ENCODE peak calls at places on chromosomes 3 and 15, in nine cellular contexts. Z is adrenal gland, G is SK-N-SH, B is A549, U is BE2C, H is PC-3, L is IMR-90, Q is H9, Y is cardiac muscle cell. I is an unnamed sample.

GRCh38 chr3:157088133-157088488 is 71.8 kb downstream of the CCNL1 start:
- DNase-seq in Z (no peak), B (no peak), Y (peak; percentile 40), L (no peak), H (peak; percentile 23), G (no peak), Q (no peak), U (no peak), I (no peak)

GRCh38 chr15:68789921-68790575 is 30.6 kb downstream of the ANP32A start:
- DNase-seq in Y (peak; percentile 58), B (no peak), H (no peak), L (peak; percentile 58), U (peak; percentile 54), Z (no peak), G (peak; percentile 46), Q (peak; percentile 75), I (no peak)

GRCh38 chr15:43238691-43239131 is 17.9 kb upstream of the EPB42 start:
- DNase-seq in G (no peak), U (no peak), B (no peak), Z (no peak), Q (no peak), H (no peak), Y (no peak), L (no peak), I (no peak)

GRCh38 chr15:99124641-99125040 is 19.8 kb downstream of the SYNM start:
- DNase-seq in G (no peak), Y (no peak), Q (no peak), L (no peak), Z (no peak), U (no peak), H (no peak), B (no peak), I (no peak)

GRCh38 chr3:152176241-152176640 is 92.5 kb upstream of the MBNL1 start:
- DNase-seq in H (no peak), L (peak; percentile 31), G (no peak), Y (peak; percentile 53), Z (no peak), U (no peak), Q (no peak), B (no peak), I (no peak)

GRCh38 chr15:95843241-95843851 is 487.2 kb upstream of the NR2F2 start:
- DNase-seq in U (no peak), H (no peak), G (no peak), B (no peak), Z (no peak), Q (no peak), Y (peak; percentile 61), L (no peak), I (no peak)

GRCh38 chr15:77819841-77820728 is 187.4 kb upstream of the LINGO1 start:
- DNase-seq in B (peak; percentile 70), H (peak; percentile 9), L (no peak), Y (peak; percentile 16), G (peak; percentile 81), Q (peak; percentile 77), U (peak; percentile 81), Z (peak; percentile 16), I (no peak)

GRCh38 chr15:43771816-43772215 is 5.0 kb downstream of the ELL3 start:
- DNase-seq in Z (no peak), Q (no peak), B (no peak), Y (no peak), U (no peak), G (no peak), L (no peak), H (no peak), I (no peak)

GRCh38 chr15:51739056-51739455 is 1.6 kb upstream of the LYSMD2 start:
- DNase-seq in G (no peak), Z (no peak), L (no peak), H (no peak), Q (no peak), B (no peak), U (no peak), Y (no peak), I (no peak)

GRCh38 chr3:10933958-10934481 is 58.5 kb upstream of the SLC6A1 start:
- DNase-seq in Q (peak; percentile 51), Z (no peak), Y (peak; percentile 64), B (peak; percentile 33), G (no peak), H (peak; percentile 85), U (no peak), L (peak; percentile 45), I (no peak)

GRCh38 chr3:33954956-33955355 is 156.5 kb downstream of the PDCD6IP start:
- DNase-seq in Q (peak; percentile 37), Y (peak; percentile 11), U (no peak), H (no peak), Z (no peak), G (no peak), B (peak; percentile 16), L (no peak), I (no peak)

GRCh38 chr3:134348524-134348923 is 25.7 kb downstream of the AMOTL2 start:
- DNase-seq in G (no peak), Y (no peak), L (peak; percentile 80), H (peak; percentile 84), U (no peak), Q (no peak), B (no peak), Z (peak; percentile 77), I (peak; percentile 62)

GRCh38 chr3:192063570-192063969 is 602.6 kb downstream of the PYDC2 start:
- DNase-seq in G (peak; percentile 1), Q (peak; percentile 66), L (peak; percentile 27), U (peak; percentile 16), B (no peak), H (no peak), Y (peak; percentile 3), Z (no peak), I (no peak)

GRCh38 chr3:54870423-54870822 is 57.4 kb downstream of the LRTM1 start:
- DNase-seq in Q (no peak), B (peak; percentile 47), L (peak; percentile 97), U (no peak), H (peak; percentile 85), Z (peak; percentile 37), Y (peak; percentile 93), G (peak; percentile 55), I (no peak)

GRCh38 chr3:71397046-71397445 is 186.5 kb downstream of the FOXP1 start:
- DNase-seq in B (peak; percentile 33), L (peak; percentile 30), Z (peak; percentile 20), U (peak; percentile 32), Y (peak; percentile 58), G (peak; percentile 36), H (peak; percentile 65), Q (no peak), I (no peak)
- TF ChIP-seq CTCF in B (peak; percentile 19), L (peak; percentile 43), Z (peak; percentile 58), U (peak; percentile 61), Y (peak; percentile 59), G (peak; percentile 59), H (peak; percentile 56), Q (peak; percentile 63), I (peak; percentile 55)

DNA sequence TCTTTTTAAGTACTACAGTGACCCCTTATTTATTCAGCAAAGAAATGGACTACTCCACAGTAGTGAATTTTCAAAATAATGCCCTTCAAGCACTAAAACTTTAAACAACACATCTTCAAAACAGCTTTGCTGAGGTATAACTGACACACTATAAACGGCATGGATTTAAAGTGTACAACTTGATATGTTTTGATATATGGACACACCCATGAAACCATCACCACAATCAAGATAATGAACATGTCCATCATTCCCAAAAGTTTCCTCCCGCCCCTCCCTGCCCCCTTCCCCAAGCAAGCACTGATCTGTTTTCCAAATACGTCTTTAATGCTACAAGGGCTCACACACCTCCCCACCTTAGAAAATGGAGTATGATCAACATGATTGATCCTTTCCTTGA is 1.6 kb upstream of the FURIN start:
- DNase-seq in U (no peak), L (no peak), Z (no peak), G (no peak), Q (no peak), B (no peak), H (no peak), Y (no peak), I (no peak)
- H3K4me1 ChIP-seq in U (no peaks in the 10 kb centered on the region), L (peaks cover 13% of the 10 kb centered on the region), Z (peaks cover 8% of the 10 kb centered on the region), G (peaks cover 10% of the 10 kb centered on the region), Q (peaks cover 3% of the 10 kb centered on the region), B (peaks cover 73% of the 10 kb centered on the region), H (peaks cover 62% of the 10 kb centered on the region), Y (peaks cover 19% of the 10 kb centered on the region), I (peaks cover 21% of the 10 kb centered on the region)

DNA sequence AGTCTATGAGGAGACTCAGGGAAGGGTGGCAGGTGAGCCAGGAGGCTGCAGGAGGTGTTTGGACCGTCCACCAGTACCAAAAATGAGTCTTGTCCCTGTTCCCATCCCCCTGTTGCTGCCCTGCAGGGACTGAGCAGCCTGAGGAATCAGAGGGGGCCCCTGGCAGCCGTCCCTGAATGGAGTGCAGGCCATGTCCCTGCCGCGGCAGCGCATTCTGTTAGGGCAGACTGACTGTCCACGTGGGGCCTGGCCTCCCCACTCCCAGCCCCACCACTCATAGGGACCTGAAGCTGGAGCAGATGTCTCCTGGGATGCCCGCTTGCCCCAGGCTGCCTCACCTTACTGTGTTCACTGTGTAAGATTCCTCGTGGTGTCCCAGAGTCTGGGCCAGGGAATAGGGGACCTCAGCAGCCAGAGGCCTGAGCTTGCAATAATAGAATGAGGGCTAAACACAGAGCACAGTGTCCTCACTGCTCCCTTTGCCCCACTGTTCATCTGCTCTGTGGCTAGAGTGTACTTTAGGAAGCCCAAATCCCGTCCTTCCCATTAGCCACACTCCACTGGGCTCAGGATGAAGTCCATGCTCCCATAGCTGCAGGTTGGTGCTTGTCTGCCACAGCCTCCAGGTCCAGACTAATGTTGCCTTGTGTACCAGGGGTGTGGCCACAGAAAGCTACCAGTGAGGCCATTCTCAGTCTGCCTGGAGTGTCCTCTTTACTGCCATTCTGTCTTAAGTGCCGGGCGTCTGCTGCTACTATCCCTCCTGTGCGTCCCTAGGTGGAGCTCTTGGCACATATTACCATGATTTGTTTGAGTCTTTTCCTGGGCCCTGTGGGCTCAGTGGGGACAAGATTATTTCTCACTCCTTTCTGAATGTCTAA is 63.2 kb downstream of the HCN4 start:
- DNase-seq in H (peak; percentile 74), Z (peak; percentile 25), U (peak; percentile 69), Q (peak; percentile 74), Y (peak; percentile 86), G (peak; percentile 79), B (peak; percentile 86), L (peak; percentile 65), I (no peak)
- TF ChIP-seq CTCF in H (peak; percentile 89), Z (peak; percentile 44), U (peak; percentile 86), Q (peak; percentile 87), Y (peak; percentile 74), G (peak; percentile 62), B (peak; percentile 83), L (peak; percentile 66), I (no peak)

GRCh38 chr3:49406571-49407565 is 4.9 kb downstream of the RHOA start:
- DNase-seq in L (no peak), G (no peak), Z (no peak), Y (no peak), H (no peak), B (no peak), U (no peak), Q (no peak), I (no peak)
- H3K4me1 ChIP-seq in L (no peaks in the 10 kb centered on the region), G (peaks cover 7% of the 10 kb centered on the region), Z (peaks cover 24% of the 10 kb centered on the region), Y (peaks cover 24% of the 10 kb centered on the region), H (peaks cover 15% of the 10 kb centered on the region), B (peaks cover 55% of the 10 kb centered on the region), U (no peaks in the 10 kb centered on the region), Q (no peaks in the 10 kb centered on the region), I (peaks cover 77% of the 10 kb centered on the region)

DNA sequence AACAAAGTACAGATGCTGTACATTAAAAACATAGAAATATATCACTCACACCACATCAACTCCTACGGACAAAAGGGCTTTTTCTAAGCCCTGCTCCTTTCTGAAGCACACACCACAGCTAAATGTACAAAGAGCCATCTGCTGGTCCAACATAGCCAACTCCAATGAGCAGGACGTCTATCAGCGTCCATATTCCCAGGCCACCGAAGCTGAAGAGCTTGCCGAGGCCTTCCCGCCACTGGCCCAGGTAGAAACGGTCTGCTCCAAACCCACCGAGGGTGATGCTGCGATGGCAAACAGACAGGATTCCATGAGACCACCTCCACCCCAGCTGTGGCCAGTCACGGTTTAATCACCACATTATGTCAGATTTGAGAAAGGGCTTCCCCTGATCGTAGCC is 9.8 kb downstream of the TM2D3 start:
- DNase-seq in L (no peak), G (peak; percentile 47), Q (no peak), U (peak; percentile 52), Z (no peak), H (no peak), B (peak; percentile 31), Y (peak; percentile 47), I (no peak)
- TF ChIP-seq CTCF in L (no peak), G (peak; percentile 26), Q (no peak), U (peak; percentile 63), Z (no peak), H (peak; percentile 8), B (no peak), Y (peak; percentile 28), I (no peak)

I was measured in tibial artery.